ENCODE peak calls at places on chromosomes 11 and 22, in four cellular contexts. One of them, this sample, is unnamed.

GRCh38 chr11:45932217-45932616 is 9.8 kb downstream of the LARGE2 start:
- DNase-seq in stomach: no peak
- DNase-seq in prostate gland: no peak
- DNase-seq in ovary: no peak
- DNase-seq in this sample: no peak

GRCh38 chr11:45930031-45930794 is 7.8 kb downstream of the LARGE2 start:
- DNase-seq in stomach: peak; percentile 86
- DNase-seq in prostate gland: no peak
- DNase-seq in ovary: peak; percentile 35
- DNase-seq in this sample: peak; percentile 53

GRCh38 chr22:22467112-22467511 is 41.4 kb downstream of the ZNF280B start:
- DNase-seq in stomach: no peak
- DNase-seq in prostate gland: no peak
- DNase-seq in ovary: no peak
- DNase-seq in this sample: no peak

GRCh38 chr11:5004429-5005274 is 10.0 kb downstream of the OR51L1 start:
- DNase-seq in stomach: peak; percentile 72
- DNase-seq in prostate gland: peak; percentile 39
- DNase-seq in ovary: peak; percentile 25
- DNase-seq in this sample: peak; percentile 67

GRCh38 chr11:13942908-13943505 is 19.5 kb upstream of the SPON1 start:
- DNase-seq in stomach: no peak
- DNase-seq in prostate gland: no peak
- DNase-seq in ovary: no peak
- DNase-seq in this sample: no peak

GRCh38 chr11:6320411-6321207 is at the start of gene CAVIN3:
- DNase-seq in stomach: peak; percentile 70
- DNase-seq in prostate gland: peak; percentile 17
- DNase-seq in ovary: peak; percentile 91
- DNase-seq in this sample: peak; percentile 74

GRCh38 chr11:135074397-135074998 is 662.5 kb upstream of the B3GAT1 start:
- DNase-seq in stomach: no peak
- DNase-seq in prostate gland: no peak
- DNase-seq in ovary: no peak
- DNase-seq in this sample: no peak

GRCh38 chr22:33682927-33683326 is 237.3 kb downstream of the LARGE1 start:
- DNase-seq in stomach: no peak
- DNase-seq in prostate gland: no peak
- DNase-seq in ovary: no peak
- DNase-seq in this sample: no peak

GRCh38 chr22:17726561-17727243 is 47.6 kb downstream of the BID start:
- DNase-seq in stomach: no peak
- DNase-seq in prostate gland: no peak
- DNase-seq in ovary: no peak
- DNase-seq in this sample: no peak

GRCh38 chr22:20979243-20979809 is 2.8 kb upstream of the LZTR1 start:
- DNase-seq in stomach: peak; percentile 67
- DNase-seq in prostate gland: peak; percentile 74
- DNase-seq in ovary: peak; percentile 72
- DNase-seq in this sample: peak; percentile 69

GRCh38 chr11:58905141-58905715 is 34.1 kb upstream of the GLYATL1 start:
- DNase-seq in stomach: no peak
- DNase-seq in prostate gland: peak; percentile 15
- DNase-seq in ovary: no peak
- DNase-seq in this sample: peak; percentile 19

GRCh38 chr11:46721286-46721685 is 2.3 kb downstream of the F2 start:
- DNase-seq in stomach: no peak
- DNase-seq in prostate gland: no peak
- DNase-seq in ovary: no peak
- DNase-seq in this sample: no peak

GRCh38 chr11:17855531-17856290 is 121.1 kb downstream of the KCNC1 start:
- DNase-seq in stomach: no peak
- DNase-seq in prostate gland: no peak
- DNase-seq in ovary: no peak
- DNase-seq in this sample: no peak

GRCh38 chr11:91776660-91777059 is 448.0 kb upstream of the FAT3 start:
- DNase-seq in stomach: peak; percentile 72
- DNase-seq in prostate gland: no peak
- DNase-seq in ovary: no peak
- DNase-seq in this sample: peak; percentile 37

GRCh38 chr11:14244926-14245325 is 114.1 kb downstream of the RRAS2 start:
- DNase-seq in stomach: no peak
- DNase-seq in prostate gland: no peak
- DNase-seq in ovary: no peak
- DNase-seq in this sample: no peak

GRCh38 chr22:23072035-23072910 is 2.0 kb downstream of the GNAZ start:
- DNase-seq in stomach: no peak
- DNase-seq in prostate gland: no peak
- DNase-seq in ovary: peak; percentile 16
- DNase-seq in this sample: no peak

GRCh38 chr11:134425413-134425812 is 13.4 kb upstream of the B3GAT1 start:
- DNase-seq in stomach: no peak
- DNase-seq in prostate gland: no peak
- DNase-seq in ovary: no peak
- DNase-seq in this sample: no peak

GRCh38 chr11:15800121-15800800 is 556.1 kb downstream of the SOX6 start:
- DNase-seq in stomach: peak; percentile 50
- DNase-seq in prostate gland: no peak
- DNase-seq in ovary: no peak
- DNase-seq in this sample: peak; percentile 55

GRCh38 chr22:39938509-39938908 is 21.7 kb upstream of the TMA7B start:
- DNase-seq in stomach: no peak
- DNase-seq in prostate gland: no peak
- DNase-seq in ovary: no peak
- DNase-seq in this sample: no peak

GRCh38 chr11:12864316-12865156 is 144.6 kb upstream of the RASSF10 start:
- DNase-seq in stomach: peak; percentile 52
- DNase-seq in prostate gland: peak; percentile 48
- DNase-seq in ovary: no peak
- DNase-seq in this sample: peak; percentile 51

GRCh38 chr11:12863605-12864121 is 145.5 kb upstream of the RASSF10 start:
- DNase-seq in stomach: no peak
- DNase-seq in prostate gland: no peak
- DNase-seq in ovary: no peak
- DNase-seq in this sample: no peak

GRCh38 chr11:12859872-12860657 is 149.1 kb upstream of the RASSF10 start:
- DNase-seq in stomach: no peak
- DNase-seq in prostate gland: no peak
- DNase-seq in ovary: no peak
- DNase-seq in this sample: no peak

GRCh38 chr11:12860827-12861226 is 148.3 kb upstream of the RASSF10 start:
- DNase-seq in stomach: no peak
- DNase-seq in prostate gland: no peak
- DNase-seq in ovary: no peak
- DNase-seq in this sample: no peak

GRCh38 chr11:12862761-12863469 is 146.2 kb upstream of the RASSF10 start:
- DNase-seq in stomach: no peak
- DNase-seq in prostate gland: peak; percentile 25
- DNase-seq in ovary: peak; percentile 80
- DNase-seq in this sample: peak; percentile 29
- TF ChIP-seq POLR2A in stomach: no peak
- TF ChIP-seq POLR2A in prostate gland: no peak
- TF ChIP-seq POLR2A in ovary: no peak
- TF ChIP-seq POLR2A in this sample: no peak

DNA sequence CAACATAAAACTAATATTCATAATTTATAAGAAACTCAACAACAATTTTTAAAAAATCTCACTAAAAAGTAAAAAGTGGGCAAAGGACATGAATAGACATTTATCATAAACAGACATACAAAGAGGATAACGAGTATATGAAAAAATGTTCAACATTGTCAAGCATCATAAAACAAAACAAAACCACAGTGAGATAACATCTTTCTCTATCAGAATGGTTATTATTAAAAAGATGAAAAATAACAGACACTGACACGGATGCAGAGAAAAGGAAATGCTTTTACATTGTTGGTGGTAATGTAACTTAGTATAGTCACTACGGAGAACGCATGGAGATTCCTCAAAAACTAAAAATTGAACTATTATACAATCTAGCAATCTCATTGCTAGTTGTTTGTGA is 813.0 kb downstream of the LUZP2 start:
- DNase-seq in stomach: no peak
- DNase-seq in prostate gland: no peak
- DNase-seq in ovary: no peak
- DNase-seq in this sample: no peak
- H3K4me1 ChIP-seq in stomach: no peaks in the 10 kb centered on the region
- H3K4me1 ChIP-seq in prostate gland: no peaks in the 10 kb centered on the region
- H3K4me1 ChIP-seq in ovary: no peaks in the 10 kb centered on the region
- H3K4me1 ChIP-seq in this sample: no peaks in the 10 kb centered on the region

GRCh38 chr11:122098223-122098980 is 17.6 kb downstream of the BLID start:
- DNase-seq in stomach: no peak
- DNase-seq in prostate gland: no peak
- DNase-seq in ovary: no peak
- DNase-seq in this sample: no peak

GRCh38 chr11:122097419-122098001 is 18.5 kb downstream of the BLID start:
- DNase-seq in stomach: no peak
- DNase-seq in prostate gland: peak; percentile 10
- DNase-seq in ovary: no peak
- DNase-seq in this sample: no peak

GRCh38 chr11:122101625-122102291 is 14.3 kb downstream of the BLID start:
- DNase-seq in stomach: no peak
- DNase-seq in prostate gland: peak; percentile 51
- DNase-seq in ovary: peak; percentile 75
- DNase-seq in this sample: peak; percentile 41

GRCh38 chr11:122100222-122101080 is 15.6 kb downstream of the BLID start:
- DNase-seq in stomach: no peak
- DNase-seq in prostate gland: peak; percentile 36
- DNase-seq in ovary: peak; percentile 80
- DNase-seq in this sample: peak; percentile 39

GRCh38 chr11:122099345-122100045 is 16.5 kb downstream of the BLID start:
- DNase-seq in stomach: no peak
- DNase-seq in prostate gland: peak; percentile 11
- DNase-seq in ovary: no peak
- DNase-seq in this sample: no peak
- TF ChIP-seq POLR2A in stomach: no peak
- TF ChIP-seq POLR2A in prostate gland: no peak
- TF ChIP-seq POLR2A in ovary: no peak
- TF ChIP-seq POLR2A in this sample: no peak

DNA sequence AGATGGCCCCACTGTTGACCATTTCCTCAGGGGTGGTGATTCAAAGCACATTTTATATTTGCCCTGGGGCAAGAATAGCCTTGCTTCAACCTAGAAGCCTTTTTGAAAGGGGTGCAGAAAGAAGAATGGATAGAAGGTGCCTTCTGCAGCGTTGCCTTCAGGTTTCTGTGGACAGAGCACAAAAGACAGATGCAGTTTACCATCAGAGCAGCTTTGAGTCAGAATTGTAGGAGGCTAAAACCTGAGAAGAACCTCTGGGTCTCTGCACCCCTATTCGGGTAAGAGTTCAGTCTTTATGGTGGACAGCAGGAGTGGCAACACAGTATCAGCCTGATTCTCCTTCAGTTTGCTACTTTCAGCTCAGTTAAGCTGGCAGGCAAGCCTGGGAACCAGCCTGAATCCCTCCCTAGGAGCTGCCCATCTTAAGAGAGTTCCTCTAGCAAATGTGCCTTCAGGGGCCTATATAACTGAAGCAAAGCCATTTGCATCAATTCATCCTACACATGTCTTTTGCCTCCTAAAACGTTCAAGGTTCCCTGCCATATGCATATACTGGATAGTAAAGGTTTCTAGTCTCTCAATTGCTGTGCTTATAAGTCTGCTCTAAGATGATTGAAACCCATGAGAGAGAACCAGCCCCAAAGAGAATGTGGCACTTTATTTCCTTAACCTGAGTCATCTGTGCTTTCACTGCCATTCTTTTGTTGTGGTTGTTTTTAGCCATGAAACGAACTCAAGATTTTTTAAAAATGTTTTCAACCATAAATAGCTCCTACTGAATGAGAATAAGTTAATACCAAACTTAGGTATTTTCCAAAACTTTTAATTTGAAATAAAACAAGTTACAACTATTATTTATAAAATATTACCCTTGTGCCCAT is 123.0 kb downstream of the TRIM44 start:
- DNase-seq in stomach: no peak
- DNase-seq in prostate gland: no peak
- DNase-seq in ovary: no peak
- DNase-seq in this sample: no peak
- H3K4me1 ChIP-seq in stomach: peaks cover 43% of the 10 kb centered on the region
- H3K4me1 ChIP-seq in prostate gland: peaks cover 3% of the 10 kb centered on the region
- H3K4me1 ChIP-seq in ovary: peaks cover 12% of the 10 kb centered on the region
- H3K4me1 ChIP-seq in this sample: peaks cover 43% of the 10 kb centered on the region

DNA sequence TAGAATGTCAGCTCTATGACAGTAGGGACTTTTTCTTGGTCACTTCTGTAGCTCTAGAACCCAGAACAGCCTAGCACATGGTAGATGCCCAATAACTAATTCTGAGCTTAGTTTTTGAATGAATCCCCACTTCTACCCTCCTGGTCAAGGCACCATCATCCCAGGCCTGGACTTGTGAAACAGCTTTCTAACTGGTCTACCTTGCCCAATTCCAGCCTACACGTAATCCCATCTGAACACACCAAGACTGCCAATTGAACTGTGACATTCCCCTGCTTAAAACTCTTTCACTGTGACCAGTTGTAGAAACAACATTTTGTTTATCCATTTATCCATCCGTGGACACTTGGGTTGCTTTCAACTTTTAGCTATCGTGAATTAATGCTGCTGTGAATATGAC is 6.1 kb upstream of the FOLR3 start:
- DNase-seq in stomach: no peak
- DNase-seq in prostate gland: no peak
- DNase-seq in ovary: no peak
- DNase-seq in this sample: no peak
- TF ChIP-seq POLR2A in stomach: no peak
- TF ChIP-seq POLR2A in prostate gland: no peak
- TF ChIP-seq POLR2A in ovary: no peak
- TF ChIP-seq POLR2A in this sample: no peak

DNA sequence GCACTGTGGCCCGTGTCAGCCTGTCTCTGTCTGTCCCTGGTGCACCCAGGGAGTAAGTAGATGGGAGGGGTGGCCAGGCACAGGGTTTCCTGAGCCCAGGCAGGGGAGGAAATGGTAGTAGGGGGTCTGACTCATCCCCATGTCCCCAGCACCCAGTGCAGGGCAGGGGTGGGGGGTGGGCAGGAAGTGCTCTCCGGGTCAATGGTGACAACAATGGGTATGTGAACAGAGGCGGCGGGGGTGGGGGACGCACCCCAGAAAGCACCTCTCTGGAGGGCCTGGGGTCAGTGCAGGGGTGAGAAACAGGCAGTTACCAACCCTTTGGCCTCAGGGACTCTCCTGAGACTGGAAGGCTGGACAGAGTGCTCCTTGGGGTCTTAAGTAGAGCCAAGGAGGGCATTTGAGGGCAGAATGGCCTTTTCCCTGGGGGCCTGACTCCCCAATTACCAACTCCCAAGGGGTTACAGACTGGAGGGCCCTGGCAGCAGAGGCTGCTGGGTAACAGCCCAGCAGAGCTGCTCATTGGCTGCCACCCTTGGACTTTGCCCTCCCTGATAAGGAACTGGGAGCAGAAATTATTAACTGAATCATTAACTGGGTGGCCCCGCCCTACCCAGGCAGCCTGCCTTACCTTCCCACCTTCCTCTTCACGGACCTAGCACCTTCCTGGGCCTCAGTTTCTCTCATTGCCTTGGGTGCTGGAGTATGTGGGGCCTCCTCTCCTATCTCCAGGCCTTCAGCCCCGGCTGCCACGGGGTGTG is 4.2 kb downstream of the MYRF start:
- DNase-seq in stomach: peak; percentile 88
- DNase-seq in prostate gland: no peak
- DNase-seq in ovary: no peak
- DNase-seq in this sample: peak; percentile 95
- H3K4me1 ChIP-seq in stomach: peaks cover 68% of the 10 kb centered on the region
- H3K4me1 ChIP-seq in prostate gland: no peaks in the 10 kb centered on the region
- H3K4me1 ChIP-seq in ovary: peaks cover 4% of the 10 kb centered on the region
- H3K4me1 ChIP-seq in this sample: peaks cover 68% of the 10 kb centered on the region

This sample was measured in body of pancreas.